ENCODE peak calls at places on chromosomes 16 and 17, in nine cellular contexts. N is GM23338; R is effector memory CD4-positive, alpha-beta T cell; D is HT1080; X is GM20000; H is ovary; J is stimulated activated CD4-positive, alpha-beta T cell treated with anti-CD3 and anti-CD28 coated beads, Interleukin-12 subunit alpha, Interleukin-12 subunit beta, amount 100 ng/mL, for 4 hours; C is NCI-H345; I is ELR. T is an unnamed sample.

GRCh38 chr16:84368327-84368996 is at the start of gene ATP2C2:
- DNase-seq in N (peak; percentile 93), R (no peak), D (no peak), X (no peak), H (no peak), J (no peak), C (peak; percentile 42), I (no peak), T (no peak)

GRCh38 chr17:33049781-33050414 is 58.3 kb downstream of the SPACA3 start:
- DNase-seq in N (peak; percentile 78), R (peak; percentile 16), D (peak; percentile 10), X (peak; percentile 75), H (no peak), J (peak; percentile 41), C (peak; percentile 7), I (peak; percentile 53), T (peak; percentile 74)

GRCh38 chr17:46722662-46723285 is 95.7 kb downstream of the WNT3 start:
- DNase-seq in N (no peak), R (no peak), D (no peak), X (no peak), H (no peak), J (no peak), C (no peak), I (no peak), T (no peak)

GRCh38 chr17:28972437-28972836 is 21.1 kb upstream of the PHF12 start:
- DNase-seq in N (no peak), R (no peak), D (no peak), X (no peak), H (no peak), J (no peak), C (no peak), I (no peak), T (no peak)

GRCh38 chr17:48198950-48199541 is 91.5 kb downstream of the SNX11 start:
- DNase-seq in N (no peak), R (no peak), D (no peak), X (no peak), H (no peak), J (no peak), C (peak; percentile 52), I (no peak), T (no peak)

GRCh38 chr17:19345486-19346350 is 16.8 kb downstream of the B9D1 start:
- DNase-seq in N (no peak), R (no peak), D (no peak), X (no peak), H (no peak), J (no peak), C (no peak), I (no peak), T (no peak)

GRCh38 chr16:86580063-86580797 is 1.9 kb downstream of the FOXL1 start:
- DNase-seq in N (no peak), R (no peak), D (no peak), X (no peak), H (no peak), J (no peak), C (no peak), I (peak; percentile 54), T (no peak)

GRCh38 chr17:73307130-73307529 is 4.7 kb downstream of the CDC42EP4 start:
- DNase-seq in N (no peak), R (no peak), D (no peak), X (no peak), H (no peak), J (no peak), C (peak; percentile 31), I (no peak), T (no peak)

GRCh38 chr16:87384162-87384999 is 805 bp upstream of the FBXO31 start:
- DNase-seq in N (peak; percentile 79), R (no peak), D (no peak), X (peak; percentile 85), H (peak; percentile 71), J (no peak), C (peak; percentile 63), I (no peak), T (peak; percentile 90)

GRCh38 chr16:678858-679807 is 1.1 kb upstream of the STUB1 start:
- DNase-seq in N (peak; percentile 82), R (peak; percentile 50), D (peak; percentile 50), X (peak; percentile 68), H (peak; percentile 82), J (peak; percentile 53), C (peak; percentile 88), I (peak; percentile 52), T (peak; percentile 85)

GRCh38 chr17:79176792-79177601 is 102.4 kb downstream of the ENGASE start:
- DNase-seq in N (no peak), R (no peak), D (no peak), X (no peak), H (no peak), J (no peak), C (no peak), I (no peak), T (no peak)

GRCh38 chr17:31400481-31400950 is 9.0 kb downstream of the RAB11FIP4 start:
- DNase-seq in N (no peak), R (no peak), D (no peak), X (no peak), H (no peak), J (no peak), C (no peak), I (no peak), T (no peak)

GRCh38 chr17:62704381-62704971 is 77.0 kb downstream of the MRC2 start:
- DNase-seq in N (peak; percentile 74), R (no peak), D (no peak), X (no peak), H (peak; percentile 38), J (no peak), C (peak; percentile 31), I (peak; percentile 63), T (no peak)

GRCh38 chr17:79125503-79125902 is 50.9 kb downstream of the ENGASE start:
- DNase-seq in N (no peak), R (no peak), D (no peak), X (no peak), H (no peak), J (no peak), C (no peak), I (no peak), T (no peak)

GRCh38 chr17:58335779-58336455 is 7.3 kb upstream of the TSPOAP1 start:
- DNase-seq in N (no peak), R (peak; percentile 65), D (peak; percentile 64), X (peak; percentile 59), H (no peak), J (peak; percentile 52), C (no peak), I (peak; percentile 43), T (peak; percentile 91)

GRCh38 chr17:4968916-4969550 is 1.4 kb upstream of the SPAG7 start:
- DNase-seq in N (no peak), R (no peak), D (peak; percentile 84), X (no peak), H (no peak), J (peak; percentile 35), C (no peak), I (peak; percentile 95), T (peak; percentile 67)

GRCh38 chr17:30379303-30380105 is 777 bp downstream of the CPD start:
- DNase-seq in N (peak; percentile 36), R (peak; percentile 20), D (no peak), X (peak; percentile 37), H (peak; percentile 34), J (peak; percentile 16), C (no peak), I (peak; percentile 34), T (peak; percentile 57)

GRCh38 chr17:31398381-31399275 is 7.2 kb downstream of the RAB11FIP4 start:
- DNase-seq in N (no peak), R (no peak), D (no peak), X (no peak), H (no peak), J (no peak), C (no peak), I (no peak), T (no peak)

GRCh38 chr17:16374129-16374528 is 6.8 kb upstream of the UBB start:
- DNase-seq in N (no peak), R (no peak), D (peak; percentile 18), X (no peak), H (no peak), J (no peak), C (no peak), I (peak; percentile 38), T (no peak)

GRCh38 chr17:82494236-82495055 is 25.1 kb upstream of the FOXK2 start:
- DNase-seq in N (peak; percentile 92), R (peak; percentile 78), D (peak; percentile 98), X (peak; percentile 93), H (peak; percentile 95), J (peak; percentile 83), C (peak; percentile 73), I (peak; percentile 99), T (peak; percentile 94)